ENCODE peak calls at places on chromosomes 2 and 18, in seven cellular contexts. One of them, this sample, is unnamed.

GRCh38 chr18:34695300-34695699 is 14.8 kb upstream of the DTNA start:
- DNase-seq in psoas muscle: no peak
- DNase-seq in OCI-LY7: no peak
- DNase-seq in breast epithelium: no peak
- DNase-seq in left lung: no peak
- DNase-seq in brain microvascular endothelial cell: no peak
- DNase-seq in DND-41: no peak
- DNase-seq in this sample: no peak

GRCh38 chr18:23094411-23095165 is 40.7 kb upstream of the CABLES1 start:
- DNase-seq in OCI-LY7: no peak
- DNase-seq in breast epithelium: no peak
- DNase-seq in DND-41: no peak
- DNase-seq in left lung: no peak
- DNase-seq in brain microvascular endothelial cell: no peak
- DNase-seq in psoas muscle: no peak
- DNase-seq in this sample: no peak

GRCh38 chr2:205752924-205753323 is 70.6 kb downstream of the NRP2 start:
- DNase-seq in OCI-LY7: no peak
- DNase-seq in left lung: no peak
- DNase-seq in brain microvascular endothelial cell: no peak
- DNase-seq in psoas muscle: no peak
- DNase-seq in DND-41: no peak
- DNase-seq in breast epithelium: no peak
- DNase-seq in this sample: no peak

GRCh38 chr2:10303634-10304378 is 1.1 kb downstream of the HPCAL1 start:
- DNase-seq in left lung: peak; percentile 60
- DNase-seq in brain microvascular endothelial cell: no peak
- DNase-seq in OCI-LY7: peak; percentile 59
- DNase-seq in DND-41: peak; percentile 67
- DNase-seq in breast epithelium: no peak
- DNase-seq in psoas muscle: no peak
- DNase-seq in this sample: peak; percentile 53

GRCh38 chr2:159615936-159616733 is at the start of gene BAZ2B:
- DNase-seq in psoas muscle: peak; percentile 56
- DNase-seq in left lung: no peak
- DNase-seq in breast epithelium: peak; percentile 35
- DNase-seq in DND-41: no peak
- DNase-seq in brain microvascular endothelial cell: peak; percentile 79
- DNase-seq in OCI-LY7: no peak
- DNase-seq in this sample: no peak

GRCh38 chr2:65711863-65712262 is 279.5 kb upstream of the SPRED2 start:
- DNase-seq in DND-41: no peak
- DNase-seq in brain microvascular endothelial cell: no peak
- DNase-seq in OCI-LY7: no peak
- DNase-seq in breast epithelium: no peak
- DNase-seq in left lung: no peak
- DNase-seq in psoas muscle: no peak
- DNase-seq in this sample: no peak

GRCh38 chr2:196242131-196242620 is 70.8 kb upstream of the STK17B start:
- DNase-seq in breast epithelium: no peak
- DNase-seq in left lung: no peak
- DNase-seq in DND-41: no peak
- DNase-seq in psoas muscle: no peak
- DNase-seq in brain microvascular endothelial cell: no peak
- DNase-seq in OCI-LY7: peak; percentile 69
- DNase-seq in this sample: no peak

GRCh38 chr18:73577365-73577764 is 570.3 kb downstream of the FBXO15 start:
- DNase-seq in OCI-LY7: no peak
- DNase-seq in DND-41: no peak
- DNase-seq in left lung: no peak
- DNase-seq in breast epithelium: no peak
- DNase-seq in psoas muscle: no peak
- DNase-seq in brain microvascular endothelial cell: no peak
- DNase-seq in this sample: no peak

GRCh38 chr18:21762181-21762772 is 21.7 kb downstream of the MIB1 start:
- DNase-seq in brain microvascular endothelial cell: no peak
- DNase-seq in psoas muscle: no peak
- DNase-seq in OCI-LY7: no peak
- DNase-seq in DND-41: no peak
- DNase-seq in breast epithelium: no peak
- DNase-seq in left lung: no peak
- DNase-seq in this sample: no peak

GRCh38 chr18:12278765-12279682 is 24.9 kb downstream of the CIDEA start:
- DNase-seq in psoas muscle: peak; percentile 75
- DNase-seq in breast epithelium: peak; percentile 93
- DNase-seq in DND-41: no peak
- DNase-seq in OCI-LY7: no peak
- DNase-seq in brain microvascular endothelial cell: peak; percentile 95
- DNase-seq in left lung: peak; percentile 76
- DNase-seq in this sample: peak; percentile 86

GRCh38 chr2:101152195-101153076 is 1.3 kb upstream of the TBC1D8 start:
- DNase-seq in DND-41: no peak
- DNase-seq in psoas muscle: peak; percentile 34
- DNase-seq in breast epithelium: peak; percentile 42
- DNase-seq in left lung: peak; percentile 44
- DNase-seq in OCI-LY7: peak; percentile 33
- DNase-seq in brain microvascular endothelial cell: no peak
- DNase-seq in this sample: no peak

GRCh38 chr18:55502346-55502710 is 85.7 kb downstream of the TCF4 start:
- DNase-seq in DND-41: no peak
- DNase-seq in breast epithelium: no peak
- DNase-seq in OCI-LY7: no peak
- DNase-seq in left lung: no peak
- DNase-seq in psoas muscle: no peak
- DNase-seq in brain microvascular endothelial cell: no peak
- DNase-seq in this sample: no peak

GRCh38 chr2:112481528-112482228 is at the start of gene TTL:
- DNase-seq in left lung: peak; percentile 80
- DNase-seq in DND-41: peak; percentile 79
- DNase-seq in breast epithelium: peak; percentile 34
- DNase-seq in brain microvascular endothelial cell: peak; percentile 34
- DNase-seq in psoas muscle: peak; percentile 79
- DNase-seq in OCI-LY7: peak; percentile 86
- DNase-seq in this sample: peak; percentile 49

GRCh38 chr2:119421731-119422130 is 9.9 kb upstream of the TMEM37 start:
- DNase-seq in brain microvascular endothelial cell: no peak
- DNase-seq in breast epithelium: no peak
- DNase-seq in left lung: no peak
- DNase-seq in psoas muscle: no peak
- DNase-seq in DND-41: no peak
- DNase-seq in OCI-LY7: no peak
- DNase-seq in this sample: no peak

GRCh38 chr2:37842732-37843353 is 82.2 kb upstream of the RMDN2 start:
- DNase-seq in DND-41: no peak
- DNase-seq in OCI-LY7: no peak
- DNase-seq in psoas muscle: no peak
- DNase-seq in breast epithelium: no peak
- DNase-seq in brain microvascular endothelial cell: no peak
- DNase-seq in left lung: no peak
- DNase-seq in this sample: no peak

GRCh38 chr2:237408280-237408679 is 5.7 kb downstream of the COL6A3 start:
- DNase-seq in brain microvascular endothelial cell: no peak
- DNase-seq in left lung: no peak
- DNase-seq in breast epithelium: no peak
- DNase-seq in OCI-LY7: no peak
- DNase-seq in psoas muscle: peak; percentile 56
- DNase-seq in DND-41: no peak
- DNase-seq in this sample: no peak

GRCh38 chr2:118032169-118033013 is 18.5 kb upstream of the CCDC93 start:
- DNase-seq in OCI-LY7: peak; percentile 69
- DNase-seq in DND-41: peak; percentile 39
- DNase-seq in psoas muscle: no peak
- DNase-seq in left lung: no peak
- DNase-seq in breast epithelium: no peak
- DNase-seq in brain microvascular endothelial cell: peak; percentile 43
- DNase-seq in this sample: no peak

GRCh38 chr2:46643493-46643892 is 164.1 kb downstream of the TMEM247 start:
- DNase-seq in psoas muscle: no peak
- DNase-seq in left lung: no peak
- DNase-seq in DND-41: no peak
- DNase-seq in breast epithelium: no peak
- DNase-seq in brain microvascular endothelial cell: no peak
- DNase-seq in OCI-LY7: peak; percentile 7
- DNase-seq in this sample: no peak

GRCh38 chr2:120434909-120435308 is 89.0 kb downstream of the INHBB start:
- DNase-seq in brain microvascular endothelial cell: no peak
- DNase-seq in left lung: no peak
- DNase-seq in DND-41: no peak
- DNase-seq in psoas muscle: no peak
- DNase-seq in OCI-LY7: no peak
- DNase-seq in breast epithelium: peak; percentile 11
- DNase-seq in this sample: no peak

GRCh38 chr18:13568443-13569392 is 157.6 kb downstream of the FAM210A start:
- DNase-seq in DND-41: no peak
- DNase-seq in left lung: no peak
- DNase-seq in breast epithelium: no peak
- DNase-seq in OCI-LY7: peak; percentile 10
- DNase-seq in psoas muscle: no peak
- DNase-seq in brain microvascular endothelial cell: no peak
- DNase-seq in this sample: no peak

GRCh38 chr18:36419913-36420531 is 122.5 kb downstream of the FHOD3 start:
- DNase-seq in brain microvascular endothelial cell: no peak
- DNase-seq in psoas muscle: no peak
- DNase-seq in breast epithelium: no peak
- DNase-seq in DND-41: peak; percentile 8
- DNase-seq in left lung: no peak
- DNase-seq in OCI-LY7: peak; percentile 1
- DNase-seq in this sample: no peak

GRCh38 chr2:196399736-196400691 is 228.6 kb upstream of the STK17B start:
- DNase-seq in breast epithelium: no peak
- DNase-seq in left lung: no peak
- DNase-seq in OCI-LY7: no peak
- DNase-seq in DND-41: peak; percentile 16
- DNase-seq in brain microvascular endothelial cell: peak; percentile 96
- DNase-seq in psoas muscle: no peak
- DNase-seq in this sample: no peak

GRCh38 chr2:96890726-96891385 is 21.0 kb upstream of the SEMA4C start:
- DNase-seq in DND-41: no peak
- DNase-seq in left lung: no peak
- DNase-seq in OCI-LY7: no peak
- DNase-seq in breast epithelium: no peak
- DNase-seq in brain microvascular endothelial cell: no peak
- DNase-seq in psoas muscle: no peak
- DNase-seq in this sample: no peak

GRCh38 chr2:209367091-209367747 is 56.6 kb upstream of the MAP2 start:
- DNase-seq in breast epithelium: no peak
- DNase-seq in OCI-LY7: no peak
- DNase-seq in psoas muscle: no peak
- DNase-seq in left lung: no peak
- DNase-seq in DND-41: no peak
- DNase-seq in brain microvascular endothelial cell: no peak
- DNase-seq in this sample: no peak

GRCh38 chr2:69275490-69275889 is 111.5 kb downstream of the GFPT1 start:
- DNase-seq in psoas muscle: no peak
- DNase-seq in brain microvascular endothelial cell: no peak
- DNase-seq in breast epithelium: no peak
- DNase-seq in left lung: no peak
- DNase-seq in OCI-LY7: no peak
- DNase-seq in DND-41: no peak
- DNase-seq in this sample: no peak

GRCh38 chr18:68429809-68430208 is 285.1 kb downstream of the TMX3 start:
- DNase-seq in breast epithelium: no peak
- DNase-seq in brain microvascular endothelial cell: no peak
- DNase-seq in DND-41: no peak
- DNase-seq in psoas muscle: no peak
- DNase-seq in left lung: no peak
- DNase-seq in OCI-LY7: no peak
- DNase-seq in this sample: no peak

GRCh38 chr18:68429111-68429510 is 285.8 kb downstream of the TMX3 start:
- DNase-seq in OCI-LY7: no peak
- DNase-seq in breast epithelium: no peak
- DNase-seq in left lung: no peak
- DNase-seq in brain microvascular endothelial cell: no peak
- DNase-seq in psoas muscle: no peak
- DNase-seq in DND-41: no peak
- DNase-seq in this sample: no peak

GRCh38 chr18:68431111-68431921 is 283.6 kb downstream of the TMX3 start:
- DNase-seq in OCI-LY7: no peak
- DNase-seq in psoas muscle: no peak
- DNase-seq in DND-41: no peak
- DNase-seq in left lung: no peak
- DNase-seq in breast epithelium: no peak
- DNase-seq in brain microvascular endothelial cell: no peak
- DNase-seq in this sample: no peak

GRCh38 chr18:68428666-68429065 is 286.2 kb downstream of the TMX3 start:
- DNase-seq in left lung: no peak
- DNase-seq in DND-41: no peak
- DNase-seq in brain microvascular endothelial cell: no peak
- DNase-seq in breast epithelium: no peak
- DNase-seq in psoas muscle: no peak
- DNase-seq in OCI-LY7: no peak
- DNase-seq in this sample: no peak

GRCh38 chr18:68431922-68432198 is 283.0 kb downstream of the TMX3 start:
- DNase-seq in breast epithelium: no peak
- DNase-seq in left lung: no peak
- DNase-seq in OCI-LY7: no peak
- DNase-seq in DND-41: no peak
- DNase-seq in brain microvascular endothelial cell: no peak
- DNase-seq in psoas muscle: no peak
- DNase-seq in this sample: no peak
- H3K27ac ChIP-seq in breast epithelium: no peak overlapping the region
- H3K27ac ChIP-seq in left lung: no peak overlapping the region
- H3K27ac ChIP-seq in OCI-LY7: no peak overlapping the region
- H3K27ac ChIP-seq in DND-41: no peak overlapping the region
- H3K27ac ChIP-seq in brain microvascular endothelial cell: no peak overlapping the region
- H3K27ac ChIP-seq in psoas muscle: no peak overlapping the region
- H3K27ac ChIP-seq in this sample: no peak overlapping the region

GRCh38 chr2:215830313-215830712 is 183.0 kb downstream of the MREG start:
- DNase-seq in psoas muscle: peak; percentile 17
- DNase-seq in DND-41: no peak
- DNase-seq in left lung: peak; percentile 51
- DNase-seq in breast epithelium: no peak
- DNase-seq in brain microvascular endothelial cell: no peak
- DNase-seq in OCI-LY7: no peak
- DNase-seq in this sample: no peak
- H3K27ac ChIP-seq in psoas muscle: no peak overlapping the region
- H3K27ac ChIP-seq in DND-41: no peak overlapping the region
- H3K27ac ChIP-seq in left lung: peak overlapping the region; percentile 63
- H3K27ac ChIP-seq in breast epithelium: no peak overlapping the region
- H3K27ac ChIP-seq in brain microvascular endothelial cell: no peak overlapping the region
- H3K27ac ChIP-seq in OCI-LY7: no peak overlapping the region
- H3K27ac ChIP-seq in this sample: no peak overlapping the region

GRCh38 chr18:70132999-70133398 is 72.5 kb downstream of the RTTN start:
- DNase-seq in OCI-LY7: no peak
- DNase-seq in left lung: no peak
- DNase-seq in DND-41: no peak
- DNase-seq in brain microvascular endothelial cell: peak; percentile 87
- DNase-seq in psoas muscle: no peak
- DNase-seq in breast epithelium: no peak
- DNase-seq in this sample: no peak
- H3K27ac ChIP-seq in OCI-LY7: no peak overlapping the region
- H3K27ac ChIP-seq in left lung: no peak overlapping the region
- H3K27ac ChIP-seq in DND-41: no peak overlapping the region
- H3K27ac ChIP-seq in brain microvascular endothelial cell: peak overlapping the region; percentile 47
- H3K27ac ChIP-seq in psoas muscle: no peak overlapping the region
- H3K27ac ChIP-seq in breast epithelium: no peak overlapping the region
- H3K27ac ChIP-seq in this sample: peak overlapping the region; percentile 33

GRCh38 chr2:36483290-36483689 is 114.7 kb downstream of the FEZ2 start:
- DNase-seq in brain microvascular endothelial cell: no peak
- DNase-seq in psoas muscle: no peak
- DNase-seq in left lung: no peak
- DNase-seq in breast epithelium: no peak
- DNase-seq in DND-41: no peak
- DNase-seq in OCI-LY7: no peak
- DNase-seq in this sample: no peak
- H3K27ac ChIP-seq in brain microvascular endothelial cell: peak overlapping the region; percentile 70
- H3K27ac ChIP-seq in psoas muscle: peak overlapping the region; percentile 56
- H3K27ac ChIP-seq in left lung: no peak overlapping the region
- H3K27ac ChIP-seq in breast epithelium: peak overlapping the region; percentile 59
- H3K27ac ChIP-seq in DND-41: no peak overlapping the region
- H3K27ac ChIP-seq in OCI-LY7: no peak overlapping the region
- H3K27ac ChIP-seq in this sample: no peak overlapping the region

This sample was measured in substantia nigra.